ENCODE peak calls at places on chromosomes 5 and 9, in eight cellular contexts. V, L, U, F, K, H, A and P are unnamed samples.

GRCh38 chr5:131848662-131849061 is 51.8 kb upstream of the FNIP1 start:
- DNase-seq in V (no peak), L (no peak), U (no peak), F (no peak), K (no peak), H (no peak), A (no peak), P (no peak)

GRCh38 chr9:99680191-99680590 is 141.5 kb upstream of the NR4A3 start:
- DNase-seq in V (no peak), L (peak; percentile 60), U (no peak), F (no peak), K (peak; percentile 70), H (no peak), A (no peak), P (no peak)

GRCh38 chr9:72856985-72857631 is 95.7 kb downstream of the ALDH1A1 start:
- DNase-seq in V (peak; percentile 55), L (no peak), U (peak; percentile 46), F (no peak), K (peak; percentile 46), H (peak; percentile 66), A (peak; percentile 4), P (no peak)

GRCh38 chr9:112380771-112381181 is 868 bp downstream of the HSDL2 start:
- DNase-seq in V (peak; percentile 32), L (no peak), U (no peak), F (no peak), K (peak; percentile 9), H (no peak), A (peak; percentile 24), P (peak; percentile 33)

GRCh38 chr5:88602584-88602983 is 280.4 kb downstream of the MEF2C start:
- DNase-seq in V (no peak), L (no peak), U (peak; percentile 13), F (no peak), K (no peak), H (peak; percentile 26), A (no peak), P (peak; percentile 49)

GRCh38 chr5:147483961-147484707 is 25.7 kb downstream of the DPYSL3 start:
- DNase-seq in V (no peak), L (peak; percentile 86), U (no peak), F (peak; percentile 85), K (peak; percentile 99), H (peak; percentile 49), A (no peak), P (peak; percentile 18)

GRCh38 chr5:55308254-55308836 is 556 bp downstream of the MTREX start:
- DNase-seq in V (no peak), L (peak; percentile 7), U (no peak), F (no peak), K (peak; percentile 26), H (peak; percentile 46), A (no peak), P (peak; percentile 6)

GRCh38 chr9:122320346-122320995 is 50.4 kb upstream of the PTGS1 start:
- DNase-seq in V (no peak), L (no peak), U (no peak), F (no peak), K (no peak), H (no peak), A (no peak), P (no peak)

GRCh38 chr5:117149312-117149711 is 574.7 kb upstream of the SEMA6A start:
- DNase-seq in V (no peak), L (no peak), U (no peak), F (no peak), K (no peak), H (no peak), A (no peak), P (no peak)

GRCh38 chr5:150522504-150523464 is 14.9 kb downstream of the NDST1 start:
- DNase-seq in V (no peak), L (no peak), U (no peak), F (no peak), K (no peak), H (no peak), A (no peak), P (no peak)

GRCh38 chr5:14487896-14488570 is 93.6 kb upstream of the OTULINL start:
- DNase-seq in V (no peak), L (no peak), U (no peak), F (no peak), K (no peak), H (no peak), A (no peak), P (no peak)

GRCh38 chr5:76958976-76959767 is 6.3 kb downstream of the CRHBP start:
- DNase-seq in V (no peak), L (no peak), U (no peak), F (no peak), K (peak; percentile 95), H (no peak), A (no peak), P (peak; percentile 13)

GRCh38 chr9:106970976-106971457 is 108.1 kb downstream of the ZNF462 start:
- DNase-seq in V (no peak), L (no peak), U (no peak), F (no peak), K (no peak), H (no peak), A (no peak), P (no peak)

GRCh38 chr9:106969696-106970095 is 106.7 kb downstream of the ZNF462 start:
- DNase-seq in V (peak; percentile 31), L (no peak), U (peak; percentile 28), F (no peak), K (no peak), H (no peak), A (no peak), P (no peak)

GRCh38 chr9:106976772-106977171 is 113.8 kb downstream of the ZNF462 start:
- DNase-seq in V (no peak), L (no peak), U (no peak), F (no peak), K (no peak), H (no peak), A (no peak), P (no peak)

GRCh38 chr9:106970219-106970975 is 107.4 kb downstream of the ZNF462 start:
- DNase-seq in V (no peak), L (no peak), U (no peak), F (no peak), K (peak; percentile 35), H (no peak), A (no peak), P (no peak)

DNA sequence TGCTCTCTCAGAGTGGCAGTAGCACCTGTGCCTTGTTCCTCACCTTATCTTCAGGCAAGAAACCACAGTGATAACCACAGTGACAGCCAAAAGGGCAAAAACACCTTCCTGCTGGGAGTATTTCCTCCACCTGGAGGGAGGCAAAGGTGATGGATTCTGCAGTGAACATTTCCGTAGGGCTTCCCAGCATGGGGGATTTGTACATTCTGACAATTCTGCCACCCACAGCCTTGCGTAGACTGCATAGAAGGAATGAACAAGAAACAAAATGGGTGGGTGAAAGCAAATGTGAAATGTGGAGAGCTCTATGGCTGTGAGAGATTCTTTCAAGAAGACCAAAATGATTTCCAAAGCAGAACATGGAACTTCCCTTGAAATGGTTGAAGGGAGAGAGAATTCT is 111.4 kb downstream of the ZNF462 start:
- DNase-seq in V (no peak), L (no peak), U (no peak), F (no peak), K (no peak), H (no peak), A (no peak), P (no peak)
- H3K36me3 ChIP-seq in V (peaks cover 56% of the 10 kb centered on the region), L (no peaks in the 10 kb centered on the region), U (peaks cover 26% of the 10 kb centered on the region), F (peaks cover 69% of the 10 kb centered on the region), K (peaks cover 7% of the 10 kb centered on the region), H (no peaks in the 10 kb centered on the region), A (no peaks in the 10 kb centered on the region), P (peaks cover 49% of the 10 kb centered on the region)

DNA sequence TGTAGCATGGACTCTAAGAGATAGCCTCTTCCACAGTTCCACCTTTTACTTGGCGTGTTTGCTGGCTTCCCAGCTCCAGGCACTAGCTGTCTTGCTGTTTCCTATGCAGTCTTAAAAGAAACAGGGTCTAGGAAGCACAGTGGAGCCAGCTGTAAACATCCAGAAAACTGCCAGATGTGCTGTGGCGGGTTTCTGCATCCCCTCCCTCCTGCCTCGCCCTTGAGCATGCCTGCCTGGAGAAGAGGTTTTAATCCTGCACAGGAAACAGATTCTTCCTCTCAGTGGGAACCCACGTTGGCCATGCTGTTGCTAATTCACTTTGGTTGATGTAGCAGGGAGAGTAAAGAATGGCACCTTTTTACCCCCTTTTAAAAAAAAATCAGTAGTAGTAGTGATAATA is 121.3 kb downstream of the RPS23 start:
- DNase-seq in V (no peak), L (no peak), U (peak; percentile 9), F (no peak), K (no peak), H (no peak), A (no peak), P (no peak)
- H3K4me3 ChIP-seq in V (no peak overlapping the region), L (no peak overlapping the region), U (no peak overlapping the region), F (no peak overlapping the region), K (no peak overlapping the region), H (no peak overlapping the region), A (no peak overlapping the region), P (no peak overlapping the region)

DNA sequence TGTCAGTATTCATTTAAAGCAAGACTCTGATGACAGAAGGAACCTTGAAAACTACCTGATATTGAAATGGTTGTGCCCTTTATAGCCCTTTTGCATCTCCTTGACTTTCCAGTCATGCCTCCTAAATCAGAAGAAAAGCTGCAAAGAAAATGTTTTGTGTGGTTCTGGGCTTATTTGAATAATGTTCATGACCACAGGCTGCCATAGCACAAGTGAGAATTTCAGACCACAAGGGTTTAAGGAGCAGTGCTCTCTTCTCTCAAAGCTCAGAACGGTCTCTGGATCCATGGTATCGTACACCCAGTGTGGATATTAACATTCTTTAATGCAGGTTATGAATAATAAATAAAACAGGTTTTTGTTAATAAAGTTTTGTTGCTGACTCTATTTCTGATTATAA is 54.2 kb downstream of the GPR107 start:
- DNase-seq in V (no peak), L (no peak), U (no peak), F (no peak), K (no peak), H (no peak), A (no peak), P (no peak)
- H3K36me3 ChIP-seq in V (peaks cover 14% of the 10 kb centered on the region), L (peaks cover 42% of the 10 kb centered on the region), U (no peaks in the 10 kb centered on the region), F (peaks cover 98% of the 10 kb centered on the region), K (peaks cover 19% of the 10 kb centered on the region), H (no peaks in the 10 kb centered on the region), A (peaks cover 58% of the 10 kb centered on the region), P (peaks cover 44% of the 10 kb centered on the region)

DNA sequence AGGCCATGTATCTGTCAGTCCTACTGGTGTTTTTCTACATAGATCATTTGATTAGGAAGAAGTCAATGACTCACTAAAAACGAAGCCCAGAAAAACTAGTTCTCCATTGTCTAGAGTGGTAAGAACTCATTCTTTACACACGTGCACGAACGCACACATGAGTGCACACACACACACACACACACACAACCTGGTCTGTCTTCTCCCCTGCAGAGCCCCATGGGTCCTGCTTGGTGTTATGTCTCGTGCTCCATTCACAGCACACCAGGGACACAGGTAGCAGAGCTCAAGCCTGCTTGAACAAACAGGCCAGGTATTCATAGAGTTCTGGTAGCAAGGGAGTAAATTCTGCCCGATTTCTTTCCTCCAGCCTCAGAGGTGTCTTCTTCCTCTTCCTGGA is 14.9 kb upstream of the FCN1 start:
- DNase-seq in V (no peak), L (no peak), U (no peak), F (no peak), K (no peak), H (no peak), A (no peak), P (no peak)
- H3K4me3 ChIP-seq in V (no peak overlapping the region), L (no peak overlapping the region), U (no peak overlapping the region), F (no peak overlapping the region), K (no peak overlapping the region), H (no peak overlapping the region), A (no peak overlapping the region), P (no peak overlapping the region)

DNA sequence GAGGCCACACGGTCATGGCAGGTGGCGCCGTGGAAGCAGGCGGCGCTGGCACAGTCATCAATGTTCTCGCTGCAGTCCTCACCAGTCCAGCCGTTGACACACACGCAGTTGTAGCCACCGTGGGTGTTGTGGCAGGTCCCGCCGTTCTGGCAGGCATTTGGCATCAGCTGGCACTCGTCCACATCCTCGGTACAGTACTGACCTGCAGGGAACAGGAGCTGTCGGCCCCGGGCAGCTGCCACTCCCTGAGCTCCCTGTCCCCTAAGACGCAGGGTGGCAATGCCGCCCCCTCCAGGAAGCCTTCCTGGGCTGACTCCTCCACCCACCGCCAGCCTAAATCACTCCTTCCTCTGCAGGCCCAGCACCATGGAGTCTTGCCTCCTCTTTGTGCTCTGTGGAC is 27.2 kb downstream of the NOTCH1 start:
- DNase-seq in V (no peak), L (no peak), U (no peak), F (no peak), K (no peak), H (peak; percentile 53), A (no peak), P (no peak)
- H3K36me3 ChIP-seq in V (peaks cover 8% of the 10 kb centered on the region), L (no peaks in the 10 kb centered on the region), U (no peaks in the 10 kb centered on the region), F (peaks cover 98% of the 10 kb centered on the region), K (peaks cover 30% of the 10 kb centered on the region), H (peaks cover 14% of the 10 kb centered on the region), A (peaks cover 96% of the 10 kb centered on the region), P (peaks cover 27% of the 10 kb centered on the region)